ENCODE peak calls at places on chromosomes 12 and 14, in six cellular contexts. One of them, this sample, is unnamed.

GRCh38 chr14:78228702-78229327 is 58.6 kb downstream of the NRXN3 start:
- DNase-seq in psoas muscle: no peak
- DNase-seq in heart left ventricle: no peak
- DNase-seq in small intestine: no peak
- DNase-seq in SK-N-SH: no peak
- DNase-seq in IMR-90: no peak
- DNase-seq in this sample: no peak

GRCh38 chr12:71958056-71958455 is 19.4 kb downstream of the TPH2 start:
- DNase-seq in heart left ventricle: no peak
- DNase-seq in IMR-90: peak; percentile 65
- DNase-seq in SK-N-SH: no peak
- DNase-seq in psoas muscle: no peak
- DNase-seq in small intestine: no peak
- DNase-seq in this sample: no peak

GRCh38 chr14:90907178-90907577 is 90.9 kb upstream of the TTC7B start:
- DNase-seq in SK-N-SH: no peak
- DNase-seq in heart left ventricle: no peak
- DNase-seq in psoas muscle: no peak
- DNase-seq in IMR-90: no peak
- DNase-seq in small intestine: no peak
- DNase-seq in this sample: no peak

GRCh38 chr14:90828642-90829487 is 12.6 kb upstream of the TTC7B start:
- DNase-seq in psoas muscle: no peak
- DNase-seq in SK-N-SH: no peak
- DNase-seq in heart left ventricle: no peak
- DNase-seq in IMR-90: no peak
- DNase-seq in small intestine: peak; percentile 46
- DNase-seq in this sample: no peak

GRCh38 chr12:132379996-132380395 is 50.6 kb upstream of the GALNT9 start:
- DNase-seq in small intestine: no peak
- DNase-seq in heart left ventricle: peak; percentile 18
- DNase-seq in IMR-90: no peak
- DNase-seq in psoas muscle: no peak
- DNase-seq in SK-N-SH: peak; percentile 71
- DNase-seq in this sample: no peak

GRCh38 chr14:33652566-33653320 is 298.1 kb downstream of the EGLN3 start:
- DNase-seq in psoas muscle: no peak
- DNase-seq in IMR-90: no peak
- DNase-seq in SK-N-SH: no peak
- DNase-seq in small intestine: no peak
- DNase-seq in heart left ventricle: no peak
- DNase-seq in this sample: no peak

GRCh38 chr12:120925740-120926563 is 21.8 kb upstream of the SPPL3 start:
- DNase-seq in small intestine: no peak
- DNase-seq in IMR-90: no peak
- DNase-seq in psoas muscle: no peak
- DNase-seq in heart left ventricle: no peak
- DNase-seq in SK-N-SH: no peak
- DNase-seq in this sample: no peak

GRCh38 chr14:31926123-31926522 is 151.0 kb upstream of the ARHGAP5 start:
- DNase-seq in psoas muscle: no peak
- DNase-seq in small intestine: peak; percentile 59
- DNase-seq in IMR-90: peak; percentile 53
- DNase-seq in heart left ventricle: no peak
- DNase-seq in SK-N-SH: peak; percentile 44
- DNase-seq in this sample: peak; percentile 39

GRCh38 chr14:65748796-65749195 is 336.3 kb downstream of the FUT8 start:
- DNase-seq in SK-N-SH: no peak
- DNase-seq in psoas muscle: no peak
- DNase-seq in IMR-90: no peak
- DNase-seq in heart left ventricle: no peak
- DNase-seq in small intestine: no peak
- DNase-seq in this sample: no peak

GRCh38 chr12:16389594-16389993 is 42.1 kb downstream of the MGST1 start:
- DNase-seq in IMR-90: peak; percentile 88
- DNase-seq in SK-N-SH: no peak
- DNase-seq in psoas muscle: no peak
- DNase-seq in heart left ventricle: no peak
- DNase-seq in small intestine: no peak
- DNase-seq in this sample: no peak

GRCh38 chr14:56145965-56146364 is 27.8 kb downstream of the PELI2 start:
- DNase-seq in heart left ventricle: no peak
- DNase-seq in small intestine: no peak
- DNase-seq in psoas muscle: no peak
- DNase-seq in SK-N-SH: no peak
- DNase-seq in IMR-90: peak; percentile 89
- DNase-seq in this sample: no peak

GRCh38 chr12:25194211-25194610 is 749 bp downstream of the DNAI7 start:
- DNase-seq in small intestine: no peak
- DNase-seq in psoas muscle: no peak
- DNase-seq in heart left ventricle: no peak
- DNase-seq in SK-N-SH: no peak
- DNase-seq in IMR-90: no peak
- DNase-seq in this sample: no peak

GRCh38 chr14:55094630-55095157 is 34.4 kb upstream of the LGALS3 start:
- DNase-seq in heart left ventricle: no peak
- DNase-seq in SK-N-SH: no peak
- DNase-seq in psoas muscle: no peak
- DNase-seq in IMR-90: peak; percentile 85
- DNase-seq in small intestine: no peak
- DNase-seq in this sample: no peak

GRCh38 chr14:33432407-33433023 is 493.8 kb downstream of the NPAS3 start:
- DNase-seq in IMR-90: peak; percentile 18
- DNase-seq in psoas muscle: no peak
- DNase-seq in heart left ventricle: no peak
- DNase-seq in small intestine: peak; percentile 47
- DNase-seq in SK-N-SH: no peak
- DNase-seq in this sample: no peak

GRCh38 chr14:104876251-104876699 is 11.2 kb downstream of the CEP170B start:
- DNase-seq in IMR-90: peak; percentile 16
- DNase-seq in heart left ventricle: no peak
- DNase-seq in SK-N-SH: peak; percentile 92
- DNase-seq in psoas muscle: peak; percentile 18
- DNase-seq in small intestine: peak; percentile 65
- DNase-seq in this sample: peak; percentile 98

GRCh38 chr12:94768398-94769039 is 118.2 kb upstream of the TMCC3 start:
- DNase-seq in psoas muscle: no peak
- DNase-seq in IMR-90: no peak
- DNase-seq in heart left ventricle: no peak
- DNase-seq in SK-N-SH: no peak
- DNase-seq in small intestine: no peak
- DNase-seq in this sample: no peak

GRCh38 chr12:94767971-94768370 is 117.6 kb upstream of the TMCC3 start:
- DNase-seq in small intestine: no peak
- DNase-seq in psoas muscle: no peak
- DNase-seq in IMR-90: peak; percentile 6
- DNase-seq in heart left ventricle: no peak
- DNase-seq in SK-N-SH: no peak
- DNase-seq in this sample: no peak

GRCh38 chr12:94769746-94770396 is 119.5 kb upstream of the TMCC3 start:
- DNase-seq in SK-N-SH: no peak
- DNase-seq in psoas muscle: no peak
- DNase-seq in small intestine: no peak
- DNase-seq in IMR-90: no peak
- DNase-seq in heart left ventricle: no peak
- DNase-seq in this sample: no peak

GRCh38 chr12:94770397-94770759 is 120.0 kb upstream of the TMCC3 start:
- DNase-seq in psoas muscle: no peak
- DNase-seq in heart left ventricle: no peak
- DNase-seq in SK-N-SH: no peak
- DNase-seq in small intestine: no peak
- DNase-seq in IMR-90: no peak
- DNase-seq in this sample: no peak

GRCh38 chr12:94769040-94769420 is 118.7 kb upstream of the TMCC3 start:
- DNase-seq in small intestine: no peak
- DNase-seq in psoas muscle: no peak
- DNase-seq in IMR-90: no peak
- DNase-seq in heart left ventricle: no peak
- DNase-seq in SK-N-SH: no peak
- DNase-seq in this sample: no peak
- H3K4me3 ChIP-seq in small intestine: no peak overlapping the region
- H3K4me3 ChIP-seq in psoas muscle: no peak overlapping the region
- H3K4me3 ChIP-seq in IMR-90: no peak overlapping the region
- H3K4me3 ChIP-seq in heart left ventricle: no peak overlapping the region
- H3K4me3 ChIP-seq in SK-N-SH: no peak overlapping the region
- H3K4me3 ChIP-seq in this sample: no peak overlapping the region

GRCh38 chr14:99247091-99247729 is 24.8 kb downstream of the BCL11B start:
- DNase-seq in IMR-90: no peak
- DNase-seq in heart left ventricle: no peak
- DNase-seq in psoas muscle: no peak
- DNase-seq in small intestine: no peak
- DNase-seq in SK-N-SH: no peak
- DNase-seq in this sample: peak; percentile 75

GRCh38 chr14:99246536-99247083 is 25.4 kb downstream of the BCL11B start:
- DNase-seq in small intestine: no peak
- DNase-seq in IMR-90: no peak
- DNase-seq in SK-N-SH: no peak
- DNase-seq in psoas muscle: no peak
- DNase-seq in heart left ventricle: no peak
- DNase-seq in this sample: peak; percentile 89

GRCh38 chr14:99244299-99244959 is 27.6 kb downstream of the BCL11B start:
- DNase-seq in heart left ventricle: no peak
- DNase-seq in SK-N-SH: no peak
- DNase-seq in psoas muscle: no peak
- DNase-seq in small intestine: no peak
- DNase-seq in IMR-90: no peak
- DNase-seq in this sample: no peak

GRCh38 chr14:99244960-99245340 is 27.0 kb downstream of the BCL11B start:
- DNase-seq in IMR-90: no peak
- DNase-seq in small intestine: no peak
- DNase-seq in psoas muscle: no peak
- DNase-seq in heart left ventricle: no peak
- DNase-seq in SK-N-SH: no peak
- DNase-seq in this sample: no peak

DNA sequence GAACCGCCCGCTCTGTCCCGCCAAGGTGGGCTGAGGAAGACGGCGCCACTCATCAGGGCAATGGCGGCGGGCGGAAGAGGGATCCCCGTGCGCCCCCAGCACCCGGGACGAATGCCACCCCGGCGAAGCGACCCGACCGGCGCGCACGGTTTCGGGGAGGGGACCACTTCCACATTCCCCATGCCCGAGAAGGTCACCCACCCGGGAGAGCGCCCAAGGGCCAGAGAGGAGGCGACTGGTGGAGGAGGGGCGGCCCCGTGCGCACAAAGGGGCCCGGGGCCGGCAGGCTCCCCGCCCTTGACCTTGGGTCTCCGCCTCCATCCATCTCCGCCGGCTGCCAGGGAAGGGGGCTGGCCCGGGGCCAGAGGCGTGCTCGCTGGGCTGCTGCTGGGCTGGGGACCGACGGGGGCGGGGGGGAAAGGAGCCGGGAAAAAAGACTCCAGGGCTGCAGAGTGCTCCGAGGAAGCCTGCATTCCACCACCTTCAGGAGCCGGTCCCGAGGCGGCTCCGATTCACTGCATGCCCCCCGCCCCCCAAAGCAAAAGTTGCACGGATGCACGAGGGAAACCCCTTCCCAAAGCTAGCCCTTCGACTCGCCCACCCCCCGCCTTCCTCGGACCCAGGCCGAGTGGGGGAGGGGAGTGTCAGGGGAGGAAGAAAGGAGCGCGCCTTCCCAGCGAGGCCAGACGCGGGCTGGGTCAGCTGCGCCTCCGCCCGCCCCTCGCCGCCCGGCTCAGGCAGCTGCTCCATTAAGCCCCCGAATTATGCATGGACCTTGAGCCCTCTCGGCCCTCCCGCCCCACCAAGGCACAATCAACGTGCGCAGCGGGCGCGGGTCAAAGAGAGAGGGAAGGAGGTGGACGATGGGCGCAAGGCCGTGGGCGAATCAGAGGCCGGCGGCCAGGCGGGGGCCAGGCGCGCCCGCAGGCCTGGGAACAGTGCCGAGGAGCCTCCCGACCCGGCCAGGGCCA is 26.2 kb downstream of the BCL11B start:
- DNase-seq in psoas muscle: no peak
- DNase-seq in SK-N-SH: no peak
- DNase-seq in heart left ventricle: no peak
- DNase-seq in IMR-90: no peak
- DNase-seq in small intestine: no peak
- DNase-seq in this sample: peak; percentile 98
- H3K27me3 ChIP-seq in psoas muscle: no peaks in the 10 kb centered on the region
- H3K27me3 ChIP-seq in SK-N-SH: peaks cover 88% of the 10 kb centered on the region
- H3K27me3 ChIP-seq in heart left ventricle: peaks cover 73% of the 10 kb centered on the region
- H3K27me3 ChIP-seq in IMR-90: peaks cover 8% of the 10 kb centered on the region
- H3K27me3 ChIP-seq in small intestine: no peaks in the 10 kb centered on the region
- H3K27me3 ChIP-seq in this sample: peaks cover 2% of the 10 kb centered on the region

GRCh38 chr12:27316947-27317346 is 15.7 kb upstream of the BMAL2 start:
- DNase-seq in heart left ventricle: no peak
- DNase-seq in IMR-90: peak; percentile 42
- DNase-seq in small intestine: no peak
- DNase-seq in SK-N-SH: no peak
- DNase-seq in psoas muscle: no peak
- DNase-seq in this sample: no peak
- H3K36me3 ChIP-seq in heart left ventricle: peaks cover 36% of the 10 kb centered on the region
- H3K36me3 ChIP-seq in IMR-90: peaks cover 2% of the 10 kb centered on the region
- H3K36me3 ChIP-seq in small intestine: peaks cover 11% of the 10 kb centered on the region
- H3K36me3 ChIP-seq in SK-N-SH: peaks cover 72% of the 10 kb centered on the region
- H3K36me3 ChIP-seq in psoas muscle: peaks cover 5% of the 10 kb centered on the region
- H3K36me3 ChIP-seq in this sample: no peaks in the 10 kb centered on the region

DNA sequence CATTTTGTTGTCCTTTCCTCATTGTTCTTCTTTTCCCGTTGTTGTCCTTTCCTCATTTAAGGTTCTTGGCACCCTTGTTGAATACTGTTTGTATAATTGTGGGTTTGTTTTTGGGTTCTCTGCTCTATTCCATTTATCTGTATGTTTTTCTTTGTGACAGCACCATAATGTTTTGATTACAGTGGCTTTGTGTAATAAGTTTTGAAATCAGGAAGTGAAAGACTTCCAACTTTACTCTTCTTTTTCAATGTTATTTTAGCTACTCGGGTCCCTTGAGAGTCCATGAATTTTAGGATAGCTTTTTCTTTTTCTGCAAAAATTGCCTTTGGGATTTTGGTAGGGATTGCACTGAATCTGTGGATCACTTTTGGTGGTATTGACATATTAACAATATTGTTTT is 28.1 kb downstream of the ETNK1 start:
- DNase-seq in heart left ventricle: no peak
- DNase-seq in small intestine: no peak
- DNase-seq in IMR-90: peak; percentile 15
- DNase-seq in psoas muscle: no peak
- DNase-seq in SK-N-SH: no peak
- DNase-seq in this sample: no peak
- H3K4me3 ChIP-seq in heart left ventricle: no peak overlapping the region
- H3K4me3 ChIP-seq in small intestine: no peak overlapping the region
- H3K4me3 ChIP-seq in IMR-90: no peak overlapping the region
- H3K4me3 ChIP-seq in psoas muscle: no peak overlapping the region
- H3K4me3 ChIP-seq in SK-N-SH: no peak overlapping the region
- H3K4me3 ChIP-seq in this sample: no peak overlapping the region

This sample was measured in H7.